ENCODE peak calls at places on chromosomes 5 and 9, in five cellular contexts. B is right atrium auricular region; V is spleen; U is CD8-positive, alpha-beta T cell; Q is HL-60. X is an unnamed sample.

GRCh38 chr5:150484964-150485769 is 22.8 kb upstream of the NDST1 start:
- DNase-seq in B (no peak), V (peak; percentile 90), U (no peak), Q (no peak), X (no peak)

GRCh38 chr9:104091708-104092107 is 2.4 kb upstream of the SMC2 start:
- DNase-seq in B (peak; percentile 61), V (no peak), U (no peak), Q (peak; percentile 54), X (peak; percentile 69)

GRCh38 chr9:127742435-127743088 is 7.5 kb upstream of the TOR2A start:
- DNase-seq in B (no peak), V (no peak), U (no peak), Q (no peak), X (no peak)

GRCh38 chr9:77807295-77807694 is 159.2 kb upstream of the GNA14 start:
- DNase-seq in B (no peak), V (no peak), U (no peak), Q (peak; percentile 30), X (no peak)

GRCh38 chr9:86202338-86202882 is 57.0 kb downstream of the C9orf153 start:
- DNase-seq in B (no peak), V (no peak), U (peak; percentile 18), Q (peak; percentile 28), X (peak; percentile 34)

GRCh38 chr5:127863161-127863560 is 160.0 kb downstream of the CCDC192 start:
- DNase-seq in B (no peak), V (no peak), U (no peak), Q (no peak), X (no peak)

GRCh38 chr5:68450245-68450852 is 234.8 kb downstream of the PIK3R1 start:
- DNase-seq in B (no peak), V (no peak), U (no peak), Q (no peak), X (no peak)

GRCh38 chr9:133509179-133510083 is 15.3 kb downstream of the MYMK start:
- DNase-seq in B (no peak), V (no peak), U (peak; percentile 21), Q (no peak), X (peak; percentile 40)

GRCh38 chr5:31844615-31845345 is 205.8 kb downstream of the PDZD2 start:
- DNase-seq in B (no peak), V (no peak), U (no peak), Q (no peak), X (no peak)

GRCh38 chr5:110258460-110258859 is 468.0 kb downstream of the TMEM232 start:
- DNase-seq in B (no peak), V (no peak), U (no peak), Q (no peak), X (no peak)

GRCh38 chr5:177306674-177307543 is 3.3 kb downstream of the PRELID1 start:
- DNase-seq in B (peak; percentile 62), V (peak; percentile 88), U (no peak), Q (peak; percentile 95), X (no peak)

GRCh38 chr9:121929893-121930875 is 162.9 kb downstream of the TTLL11 start:
- DNase-seq in B (no peak), V (no peak), U (no peak), Q (no peak), X (no peak)

GRCh38 chr5:142466195-142466951 is 141.6 kb upstream of the SPRY4 start:
- DNase-seq in B (no peak), V (no peak), U (no peak), Q (no peak), X (no peak)

GRCh38 chr9:89935115-89935514 is 330.3 kb downstream of the GADD45G start:
- DNase-seq in B (no peak), V (no peak), U (no peak), Q (no peak), X (no peak)

GRCh38 chr9:35490155-35490909 is 421 bp downstream of the RUSC2 start:
- DNase-seq in B (no peak), V (peak; percentile 82), U (no peak), Q (no peak), X (no peak)

GRCh38 chr9:135216666-135217431 is 129.4 kb downstream of the OLFM1 start:
- DNase-seq in B (no peak), V (peak; percentile 54), U (no peak), Q (no peak), X (no peak)

GRCh38 chr9:85960688-85961093 is 19.7 kb downstream of the NAA35 start:
- DNase-seq in B (no peak), V (no peak), U (no peak), Q (no peak), X (no peak)

GRCh38 chr9:33170464-33171156 is 3.5 kb upstream of the B4GALT1 start:
- DNase-seq in B (peak; percentile 61), V (peak; percentile 81), U (peak; percentile 50), Q (peak; percentile 59), X (no peak)

GRCh38 chr5:4614088-4614487 is 526.0 kb upstream of the ADAMTS16 start:
- DNase-seq in B (no peak), V (no peak), U (no peak), Q (no peak), X (no peak)

GRCh38 chr5:158200624-158201023 is 341.7 kb upstream of the CLINT1 start:
- DNase-seq in B (no peak), V (no peak), U (no peak), Q (no peak), X (no peak)

GRCh38 chr9:134396258-134396742 is 70.0 kb downstream of the RXRA start:
- DNase-seq in B (no peak), V (peak; percentile 95), U (peak; percentile 50), Q (peak; percentile 95), X (peak; percentile 77)

GRCh38 chr5:133106761-133107572 is 55.2 kb downstream of the HSPA4 start:
- DNase-seq in B (no peak), V (no peak), U (no peak), Q (no peak), X (peak; percentile 82)

GRCh38 chr9:126108240-126108639 is 218.4 kb upstream of the MVB12B start:
- DNase-seq in B (no peak), V (peak; percentile 42), U (no peak), Q (no peak), X (no peak)

GRCh38 chr5:89384391-89384790 is 501.4 kb upstream of the MEF2C start:
- DNase-seq in B (no peak), V (no peak), U (no peak), Q (no peak), X (no peak)

GRCh38 chr9:126331964-126332748 is 5.5 kb downstream of the MVB12B start:
- DNase-seq in B (peak; percentile 47), V (no peak), U (no peak), Q (no peak), X (no peak)

GRCh38 chr5:50751064-50751657 is 84.7 kb downstream of the PARP8 start:
- DNase-seq in B (no peak), V (no peak), U (peak; percentile 43), Q (peak; percentile 55), X (peak; percentile 74)

GRCh38 chr9:133335924-133336811 is at the start of gene SURF6:
- DNase-seq in B (peak; percentile 89), V (peak; percentile 99), U (peak; percentile 92), Q (peak; percentile 94), X (peak; percentile 91)

GRCh38 chr9:127136880-127137639 is 14.6 kb upstream of the ANGPTL2 start:
- DNase-seq in B (peak; percentile 36), V (no peak), U (no peak), Q (no peak), X (no peak)

GRCh38 chr9:107425110-107426025 is 64.2 kb downstream of the KLF4 start:
- DNase-seq in B (peak; percentile 92), V (peak; percentile 88), U (peak; percentile 35), Q (peak; percentile 36), X (peak; percentile 36)

GRCh38 chr9:96236854-96237545 is 65.0 kb downstream of the HSD17B3 start:
- DNase-seq in B (no peak), V (no peak), U (no peak), Q (no peak), X (no peak)

GRCh38 chr9:128027166-128027539 is 40.0 kb downstream of the NAIF1 start:
- DNase-seq in B (no peak), V (no peak), U (peak; percentile 56), Q (peak; percentile 29), X (peak; percentile 54)

GRCh38 chr5:29963956-29964355 is 1229.5 kb upstream of the CDH6 start:
- DNase-seq in B (no peak), V (no peak), U (no peak), Q (no peak), X (no peak)
- H3K4me3 ChIP-seq in B (no peak overlapping the region), V (no peak overlapping the region), U (no peak overlapping the region), Q (no peak overlapping the region), X (no peak overlapping the region)

GRCh38 chr9:75889577-75889976 is 896 bp upstream of the PCSK5 start:
- DNase-seq in B (no peak), V (no peak), U (peak; percentile 10), Q (peak; percentile 15), X (no peak)

GRCh38 chr9:75891277-75892167 is 1.0 kb downstream of the PCSK5 start:
- DNase-seq in B (no peak), V (peak; percentile 77), U (peak; percentile 34), Q (no peak), X (peak; percentile 8)

GRCh38 chr9:75892168-75892901 is 1.9 kb downstream of the PCSK5 start:
- DNase-seq in B (no peak), V (no peak), U (peak; percentile 8), Q (no peak), X (no peak)

GRCh38 chr9:75889977-75890540 is 414 bp upstream of the PCSK5 start:
- DNase-seq in B (peak; percentile 83), V (no peak), U (no peak), Q (peak; percentile 18), X (peak; percentile 5)

DNA sequence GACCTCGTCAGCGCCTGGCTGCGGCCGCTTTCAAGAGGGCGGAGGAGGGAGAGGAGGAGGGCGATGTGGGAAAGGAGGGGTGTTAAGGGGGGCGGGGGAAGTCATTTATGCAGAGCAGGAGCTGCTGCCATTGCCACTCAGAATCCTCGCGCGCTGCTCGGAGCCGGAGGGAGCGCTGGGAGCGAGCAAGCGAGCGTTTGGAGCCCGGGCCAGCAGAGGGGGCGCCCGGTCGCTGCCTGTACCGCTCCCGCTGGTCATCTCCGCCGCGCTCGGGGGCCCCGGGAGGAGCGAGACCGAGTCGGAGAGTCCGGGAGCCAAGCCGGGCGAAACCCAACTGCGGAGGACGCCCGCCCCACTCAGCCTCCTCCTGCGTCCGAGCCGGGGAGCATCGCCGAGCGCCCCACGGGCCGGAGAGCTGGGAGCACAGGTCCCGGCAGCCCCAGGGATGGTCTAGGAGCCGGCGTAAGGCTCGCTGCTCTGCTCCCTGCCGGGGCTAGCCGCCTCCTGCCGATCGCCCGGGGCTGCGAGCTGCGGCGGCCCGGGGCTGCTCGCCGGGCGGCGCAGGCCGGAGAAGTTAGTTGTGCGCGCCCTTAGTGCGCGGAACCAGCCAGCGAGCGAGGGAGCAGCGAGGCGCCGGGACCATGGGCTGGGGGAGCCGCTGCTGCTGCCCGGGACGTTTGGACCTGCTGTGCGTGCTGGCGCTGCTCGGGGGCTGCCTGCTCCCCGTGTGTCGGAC is at the start of gene PCSK5:
- DNase-seq in B (peak; percentile 91), V (peak; percentile 91), U (peak; percentile 85), Q (peak; percentile 77), X (peak; percentile 76)
- H3K4me3 ChIP-seq in B (peak within 1 kb of the TSS; percentile 87), V (peak within 1 kb of the TSS; percentile 74), U (peak within 1 kb of the TSS; percentile 81), Q (peak within 1 kb of the TSS; percentile 56), X (peak within 1 kb of the TSS; percentile 57)

DNA sequence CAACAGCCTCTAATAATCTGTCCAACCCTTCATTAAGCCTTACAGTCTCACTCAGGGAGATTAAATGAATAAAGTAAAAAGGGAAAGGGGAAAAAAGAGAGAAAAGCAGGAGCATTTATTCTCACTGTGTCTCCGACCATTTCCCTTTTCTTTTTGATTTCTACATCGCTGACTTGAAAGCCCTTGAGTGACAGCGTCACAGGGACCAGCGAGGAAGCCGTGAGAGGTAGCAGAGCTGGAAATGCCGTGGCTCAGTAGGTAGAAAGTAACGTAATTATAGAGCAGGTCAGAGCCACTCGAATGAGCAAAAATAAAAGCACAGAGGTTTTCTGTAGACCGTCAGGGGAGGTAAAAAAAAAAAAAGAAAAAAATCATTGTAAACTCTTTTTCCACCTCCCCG is 52.4 kb downstream of the ASS1 start:
- DNase-seq in B (no peak), V (no peak), U (no peak), Q (no peak), X (no peak)
- H3K4me3 ChIP-seq in B (no peak overlapping the region), V (no peak overlapping the region), U (no peak overlapping the region), Q (no peak overlapping the region), X (no peak overlapping the region)

GRCh38 chr5:83364322-83365299 is 106.9 kb upstream of the VCAN start:
- DNase-seq in B (no peak), V (no peak), U (no peak), Q (no peak), X (no peak)
- H3K4me3 ChIP-seq in B (no peak overlapping the region), V (no peak overlapping the region), U (no peak overlapping the region), Q (no peak overlapping the region), X (no peak overlapping the region)